ENCODE peak calls at places on chromosomes 16 and 17, in eight cellular contexts. L, G, N, K, D, J, P and A are unnamed samples.

GRCh38 chr16:27401768-27402568 is at the start of gene IL21R:
- DNase-seq in D (peak), L (no peak), K (peak), P (peak), N (no peak), J (no peak), G (peak), A (no peak)

GRCh38 chr16:86777098-86777946 is 199.0 kb downstream of the FOXL1 start:
- DNase-seq in P (no peak), G (no peak), D (no peak), L (peak), N (no peak), K (no peak), J (no peak), A (no peak)

GRCh38 chr17:38701504-38702165 is 3.4 kb upstream of the MLLT6 start:
- DNase-seq in J (no peak), K (no peak), D (no peak), N (peak), P (peak), L (no peak), G (no peak), A (no peak)

GRCh38 chr16:79257958-79258490 is 342.5 kb downstream of the MAF start:
- DNase-seq in L (no peak), K (no peak), D (no peak), J (no peak), G (no peak), N (no peak), P (no peak), A (no peak)

GRCh38 chr17:76993636-76994035 is 125.4 kb downstream of the MGAT5B start:
- DNase-seq in P (no peak), D (no peak), K (no peak), J (no peak), G (no peak), L (no peak), N (no peak), A (no peak)

GRCh38 chr17:80474231-80474932 is 2.0 kb downstream of the NPTX1 start:
- DNase-seq in J (no peak), N (peak), K (no peak), D (no peak), G (no peak), P (no peak), L (no peak), A (no peak)

GRCh38 chr16:86074651-86075487 is 175.9 kb downstream of the IRF8 start:
- DNase-seq in D (peak), N (no peak), G (no peak), J (no peak), P (peak), K (no peak), L (no peak), A (no peak)

GRCh38 chr16:70395345-70395901 is 43.5 kb downstream of the ST3GAL2 start:
- DNase-seq in K (peak), L (no peak), D (peak), J (peak), P (peak), N (peak), G (peak), A (no peak)

GRCh38 chr17:40358323-40359038 is 6.1 kb downstream of the GJD3 start:
- DNase-seq in G (peak), L (peak), N (peak), J (peak), P (peak), D (peak), K (peak), A (peak)

GRCh38 chr17:19301274-19301946 is 61.1 kb downstream of the B9D1 start:
- DNase-seq in J (no peak), N (no peak), D (peak), P (no peak), L (no peak), G (no peak), K (no peak), A (no peak)

GRCh38 chr16:89094252-89094901 is 725 bp downstream of the ACSF3 start:
- DNase-seq in P (no peak), D (no peak), J (peak), G (no peak), L (no peak), N (peak), K (no peak), A (no peak)

GRCh38 chr17:75942473-75942872 is 1.6 kb upstream of the FBF1 start:
- DNase-seq in J (no peak), G (no peak), D (no peak), L (no peak), K (no peak), P (no peak), N (no peak), A (no peak)

GRCh38 chr16:85829751-85830445 is 30.4 kb downstream of the COX4I1 start:
- DNase-seq in D (peak), N (no peak), G (peak), P (no peak), L (no peak), K (no peak), J (no peak), A (no peak)

GRCh38 chr16:17417740-17418139 is 53.0 kb downstream of the XYLT1 start:
- DNase-seq in K (no peak), J (no peak), N (no peak), D (no peak), L (no peak), G (no peak), P (no peak), A (no peak)

GRCh38 chr16:88591577-88592021 is 21.4 kb downstream of the ZC3H18 start:
- DNase-seq in J (no peak), D (peak), G (peak), N (no peak), P (no peak), K (no peak), L (no peak), A (no peak)

GRCh38 chr16:9567674-9568073 is 476.2 kb downstream of the HAPSTR1 start:
- DNase-seq in D (peak), L (no peak), K (no peak), P (no peak), N (no peak), J (no peak), G (no peak), A (no peak)

GRCh38 chr17:57649731-57650484 is 95.2 kb downstream of the CCDC182 start:
- DNase-seq in P (no peak), K (peak), D (no peak), G (no peak), N (peak), L (no peak), J (no peak), A (no peak)

GRCh38 chr17:27893834-27894503 is 804 bp upstream of the LYRM9 start:
- DNase-seq in J (no peak), L (no peak), P (no peak), K (no peak), G (no peak), N (no peak), D (no peak), A (no peak)

GRCh38 chr16:57755061-57755684 is 19.6 kb downstream of the KATNB1 start:
- DNase-seq in L (no peak), P (no peak), J (no peak), N (no peak), K (no peak), D (no peak), G (no peak), A (no peak)
- TF ChIP-seq CTCF in L (no peak), P (no peak), J (no peak), N (no peak), K (peak), D (no peak), G (no peak), A (peak)

GRCh38 chr16:57649443-57649751 is 18.7 kb upstream of the ADGRG3 start:
- DNase-seq in D (no peak), G (no peak), L (no peak), P (no peak), K (no peak), N (no peak), J (no peak), A (no peak)

GRCh38 chr16:57652695-57653471 is 15.2 kb upstream of the ADGRG3 start:
- DNase-seq in J (no peak), N (no peak), G (no peak), K (no peak), L (no peak), D (no peak), P (no peak), A (no peak)

GRCh38 chr16:57649846-57650245 is 18.3 kb upstream of the ADGRG3 start:
- DNase-seq in L (no peak), N (no peak), K (no peak), G (no peak), J (no peak), D (no peak), P (no peak), A (no peak)

GRCh38 chr16:57653936-57654335 is 14.2 kb upstream of the ADGRG3 start:
- DNase-seq in N (peak), P (no peak), J (no peak), K (peak), D (no peak), G (no peak), L (no peak), A (no peak)

DNA sequence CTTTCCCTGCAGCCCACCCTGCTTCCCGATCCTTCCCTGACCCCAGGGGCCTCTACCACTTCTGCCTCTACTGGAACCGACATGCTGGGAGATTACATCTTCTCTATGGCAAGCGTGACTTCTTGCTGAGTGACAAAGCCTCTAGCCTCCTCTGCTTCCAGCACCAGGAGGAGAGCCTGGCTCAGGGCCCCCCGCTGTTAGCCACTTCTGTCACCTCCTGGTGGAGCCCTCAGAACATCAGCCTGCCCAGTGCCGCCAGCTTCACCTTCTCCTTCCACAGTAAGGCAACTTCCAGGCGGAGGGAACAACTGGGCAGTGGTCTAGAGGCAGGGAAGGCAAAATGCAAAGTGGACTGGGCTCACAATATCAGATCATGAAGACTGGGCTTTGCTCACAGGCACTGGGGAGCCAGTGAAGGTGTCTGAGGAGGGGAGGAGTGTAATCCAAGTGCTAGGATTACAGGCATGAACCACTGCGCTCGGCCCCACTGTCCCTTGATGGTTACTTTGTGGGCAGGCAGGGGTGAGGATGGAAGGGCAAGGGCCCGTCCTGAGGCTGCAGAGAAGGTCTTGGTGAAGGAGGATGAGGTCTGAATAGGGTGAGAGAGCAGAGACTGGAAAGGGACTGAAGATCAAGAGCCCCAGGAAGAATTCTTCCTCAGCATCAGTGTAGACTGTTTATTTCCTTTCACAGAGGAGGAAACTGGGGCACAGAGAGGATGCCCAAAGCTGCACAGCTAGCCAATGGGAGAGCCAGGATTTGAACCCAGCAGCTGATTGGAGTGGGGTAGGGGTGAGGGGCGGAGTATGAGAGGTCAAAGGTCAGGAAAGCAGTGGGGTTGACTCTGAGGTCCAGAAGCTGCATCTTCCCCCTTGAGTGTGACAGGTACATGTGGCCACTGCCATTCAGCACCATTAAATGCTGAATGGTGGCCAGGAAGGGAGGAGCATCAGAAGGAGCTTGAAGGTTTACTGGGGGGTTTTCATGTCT is 16.5 kb upstream of the ADGRG3 start:
- DNase-seq in K (no peak), N (no peak), D (no peak), J (peak), G (no peak), P (no peak), L (no peak), A (no peak)
- TF ChIP-seq CTCF in K (no peak), N (no peak), D (no peak), J (no peak), G (no peak), P (no peak), L (no peak), A (no peak)

GRCh38 chr17:82076785-82077591 is 11.4 kb upstream of the DUS1L start:
- DNase-seq in K (no peak), D (no peak), J (no peak), N (no peak), L (no peak), P (no peak), G (no peak), A (no peak)
- TF ChIP-seq CTCF in K (no peak), D (no peak), J (no peak), N (no peak), L (no peak), P (no peak), G (no peak), A (no peak)

GRCh38 chr17:79093270-79093669 is 18.6 kb downstream of the ENGASE start:
- DNase-seq in D (no peak), N (no peak), L (no peak), G (no peak), P (no peak), K (no peak), J (no peak), A (no peak)
- TF ChIP-seq CTCF in D (no peak), N (no peak), L (no peak), G (no peak), P (no peak), K (no peak), J (no peak), A (no peak)

GRCh38 chr16:50067290-50067853 is 1.6 kb downstream of the HEATR3 start:
- DNase-seq in J (peak), D (no peak), N (peak), G (peak), P (no peak), K (peak), L (peak), A (no peak)

GRCh38 chr16:50065624-50066481 is at the start of gene HEATR3:
- DNase-seq in D (peak), P (peak), N (peak), K (peak), L (peak), J (peak), G (peak), A (peak)

GRCh38 chr16:50068550-50068949 is 2.8 kb downstream of the HEATR3 start:
- DNase-seq in P (no peak), L (peak), J (no peak), G (no peak), D (no peak), N (no peak), K (peak), A (no peak)

GRCh38 chr16:50065241-50065623 is 538 bp upstream of the HEATR3 start:
- DNase-seq in J (no peak), D (no peak), L (no peak), K (no peak), G (no peak), P (no peak), N (no peak), A (no peak)

DNA sequence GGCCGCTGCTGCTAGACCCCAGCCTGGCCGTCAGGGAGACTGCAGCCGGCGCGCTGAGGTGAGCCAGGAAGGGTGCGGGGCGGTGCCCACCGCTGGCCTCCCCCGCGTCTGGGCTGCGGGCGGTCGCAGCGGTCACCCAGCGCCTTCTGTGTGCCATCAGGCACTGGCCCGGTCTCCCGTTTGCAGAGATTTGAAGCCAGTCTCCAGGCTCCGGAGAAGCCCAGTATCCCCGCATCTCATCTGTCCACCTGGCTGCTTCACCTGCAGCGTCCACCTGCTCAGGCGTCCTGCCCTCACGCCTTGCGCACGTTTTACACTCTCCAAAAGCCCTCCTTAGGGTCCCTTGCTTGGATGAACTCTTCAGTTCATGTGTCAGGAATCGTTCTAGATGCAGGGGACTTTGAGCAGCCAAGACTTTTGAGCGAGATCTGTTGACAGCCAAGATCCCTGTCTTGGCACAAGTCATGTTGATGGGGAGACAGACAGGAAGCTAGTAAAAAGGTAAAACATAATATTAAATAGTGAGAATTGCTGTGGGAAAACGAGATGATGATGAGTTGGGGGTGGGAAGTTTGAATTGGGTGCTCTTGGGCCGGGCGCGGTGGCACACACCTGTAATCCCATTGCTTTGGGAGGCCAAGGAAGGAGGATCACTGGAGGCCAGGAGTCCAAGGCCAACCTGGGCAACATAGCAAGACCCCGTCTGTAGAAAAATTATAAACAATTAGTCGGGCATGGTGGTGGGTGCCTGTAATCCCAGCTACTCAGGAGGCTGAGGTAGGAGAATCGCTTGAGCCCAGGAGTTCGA is 916 bp downstream of the HEATR3 start:
- DNase-seq in J (no peak), P (no peak), N (no peak), G (no peak), L (no peak), K (no peak), D (no peak), A (no peak)
- TF ChIP-seq CTCF in J (no peak), P (no peak), N (no peak), G (no peak), L (no peak), K (no peak), D (no peak), A (peak)

GRCh38 chr17:7745748-7746470 is 28.4 kb downstream of the DNAH2 start:
- DNase-seq in L (peak), P (no peak), J (no peak), G (no peak), K (peak), N (peak), D (peak), A (no peak)
- TF ChIP-seq CTCF in L (peak), P (no peak), J (peak), G (no peak), K (peak), N (no peak), D (no peak), A (peak)

GRCh38 chr17:36527851-36528250 is 6.8 kb downstream of the MYO19 start:
- DNase-seq in G (no peak), J (no peak), D (no peak), K (no peak), P (no peak), N (no peak), L (no peak), A (no peak)
- TF ChIP-seq CTCF in G (no peak), J (no peak), D (no peak), K (no peak), P (no peak), N (no peak), L (no peak), A (no peak)

GRCh38 chr16:2062801-2063200 is 15.0 kb downstream of the TSC2 start:
- DNase-seq in L (no peak), J (no peak), D (no peak), P (no peak), G (no peak), K (no peak), N (no peak), A (no peak)

GRCh38 chr16:2063861-2064260 is 16.1 kb downstream of the TSC2 start:
- DNase-seq in J (no peak), L (no peak), G (no peak), N (no peak), D (no peak), K (no peak), P (no peak), A (no peak)

GRCh38 chr16:2064368-2064945 is 16.7 kb downstream of the TSC2 start:
- DNase-seq in G (no peak), L (no peak), P (no peak), D (no peak), J (no peak), N (no peak), K (no peak), A (no peak)

GRCh38 chr16:2061526-2061925 is 13.7 kb downstream of the TSC2 start:
- DNase-seq in N (no peak), P (no peak), K (no peak), D (no peak), G (no peak), L (no peak), J (no peak), A (no peak)

GRCh38 chr16:2066139-2066538 is 18.4 kb downstream of the TSC2 start:
- DNase-seq in G (no peak), P (no peak), N (no peak), K (no peak), L (no peak), J (no peak), D (no peak), A (no peak)
- TF ChIP-seq CTCF in G (no peak), P (no peak), N (no peak), K (no peak), L (no peak), J (no peak), D (no peak), A (no peak)

DNA sequence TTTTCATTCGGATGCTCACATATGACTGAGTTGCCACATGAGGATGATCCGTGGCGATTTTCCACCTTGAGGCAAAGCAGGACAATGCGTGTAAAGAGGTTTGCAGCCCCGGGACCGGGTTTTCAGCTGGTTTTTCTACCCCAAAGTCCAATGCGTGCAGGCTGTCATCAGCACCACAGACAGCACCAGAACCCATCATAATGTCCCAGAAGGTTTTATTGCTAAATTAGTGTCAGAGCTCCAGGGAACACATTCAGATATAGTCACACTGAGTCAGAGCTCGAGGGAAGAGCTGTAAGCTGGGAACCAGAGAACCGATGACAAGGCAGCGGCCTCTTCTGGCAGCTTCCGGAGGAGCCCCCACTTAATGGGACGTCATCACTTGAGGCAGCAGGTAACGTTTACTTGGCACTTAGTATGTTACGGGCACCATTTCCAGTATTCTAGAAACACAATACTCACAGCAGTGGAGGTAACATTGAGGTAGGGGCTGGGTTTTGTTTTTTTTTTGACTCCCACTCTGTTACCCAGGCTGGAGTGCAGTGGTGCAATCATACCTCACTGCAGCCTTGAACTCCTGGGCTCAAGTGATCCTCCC is 8.9 kb upstream of the NAGPA start:
- DNase-seq in K (peak), D (peak), N (peak), G (no peak), P (no peak), J (peak), L (no peak), A (no peak)
- TF ChIP-seq CTCF in K (peak), D (no peak), N (no peak), G (no peak), P (no peak), J (no peak), L (no peak), A (peak)